ENCODE peak calls at places on chromosomes 4 and X, in nine cellular contexts. S is IMR-90, M is HL-60, X is body of pancreas, U is mammary epithelial cell, F is heart right ventricle, W is left ventricle myocardium inferior, L is PC-9, B is endodermal cell. H is an unnamed sample.

GRCh38 chr4:102809190-102809589 is 18.2 kb downstream of the UBE2D3 start:
- DNase-seq in M (no peak), S (no peak), L (no peak), U (no peak), X (no peak), F (no peak), B (no peak), W (no peak), H (no peak)

GRCh38 chr4:176054942-176055341 is 10.7 kb upstream of the WDR17 start:
- DNase-seq in U (no peak), W (no peak), L (no peak), S (no peak), B (no peak), M (no peak), F (no peak), X (no peak), H (no peak)

GRCh38 chr4:8151165-8151650 is 7.4 kb downstream of the ABLIM2 start:
- DNase-seq in X (no peak), L (no peak), S (no peak), U (no peak), F (no peak), B (peak), M (no peak), W (no peak), H (no peak)

GRCh38 chrX:154412468-154412867 is 1.1 kb downstream of the TAFAZZIN start:
- DNase-seq in F (peak), S (no peak), B (no peak), L (no peak), W (no peak), M (peak), U (no peak), X (no peak), H (no peak)

GRCh38 chrX:123731258-123731986 is 1.4 kb downstream of the THOC2 start:
- DNase-seq in F (no peak), S (peak), M (peak), U (no peak), L (no peak), W (no peak), X (no peak), B (no peak), H (peak)

GRCh38 chr4:6619466-6620255 is 20.8 kb upstream of the MRFAP1 start:
- DNase-seq in B (no peak), W (no peak), M (no peak), X (no peak), S (no peak), L (no peak), F (no peak), U (no peak), H (no peak)

GRCh38 chr4:189840356-189840755 is 100.3 kb upstream of the FRG1 start:
- DNase-seq in W (no peak), L (no peak), F (no peak), S (no peak), B (no peak), X (no peak), U (no peak), M (no peak), H (no peak)

GRCh38 chrX:46912673-46913491 is 661 bp downstream of the JADE3 start:
- DNase-seq in B (peak), W (peak), X (peak), L (peak), U (peak), F (peak), S (peak), M (peak), H (peak)

GRCh38 chrX:100973411-100973810 is 3.9 kb downstream of the ARL13A start:
- DNase-seq in M (no peak), S (peak), B (no peak), W (no peak), X (no peak), F (no peak), L (no peak), U (peak), H (no peak)

GRCh38 chr4:6561173-6561516 is 13.8 kb upstream of the MAN2B2 start:
- DNase-seq in L (no peak), S (no peak), W (no peak), M (peak), F (no peak), B (no peak), X (no peak), U (no peak), H (no peak)

GRCh38 chr4:80011636-80012236 is 61.3 kb downstream of the ANTXR2 start:
- DNase-seq in S (peak), X (no peak), L (no peak), B (no peak), M (no peak), U (no peak), F (no peak), W (no peak), H (no peak)

GRCh38 chrX:134236690-134237362 is at the start of gene CCDC160:
- DNase-seq in W (peak), U (no peak), L (peak), X (peak), B (peak), F (peak), S (no peak), M (no peak), H (peak)

GRCh38 chr4:173325007-173325736 is 9.0 kb downstream of the HMGB2 start:
- DNase-seq in M (no peak), S (no peak), X (no peak), W (no peak), F (no peak), U (no peak), L (no peak), B (no peak), H (no peak)

GRCh38 chr4:570754-571153 is 5.3 kb downstream of the TMEM271 start:
- DNase-seq in M (no peak), L (no peak), U (no peak), B (no peak), W (no peak), S (no peak), X (no peak), F (no peak), H (no peak)

GRCh38 chrX:65601530-65602281 is 65.7 kb upstream of the MSN start:
- DNase-seq in L (no peak), U (peak), S (peak), F (peak), B (no peak), X (peak), W (peak), M (peak), H (peak)

GRCh38 chr4:71333960-71334951 is 4.6 kb upstream of the SLC4A4 start:
- DNase-seq in L (peak), M (no peak), F (no peak), B (no peak), S (peak), W (no peak), U (peak), X (peak), H (no peak)

GRCh38 chr4:166838975-166839614 is 395.2 kb downstream of the SPOCK3 start:
- DNase-seq in F (no peak), M (no peak), X (no peak), W (no peak), L (no peak), U (no peak), S (no peak), B (no peak), H (no peak)

GRCh38 chrX:110204986-110205385 is 112.9 kb downstream of the AMMECR1 start:
- DNase-seq in F (no peak), L (no peak), U (peak), M (no peak), S (peak), W (no peak), B (no peak), X (no peak), H (no peak)

GRCh38 chrX:102129473-102129872 is 4.0 kb downstream of the TCEAL2 start:
- DNase-seq in W (no peak), S (peak), U (no peak), M (no peak), L (no peak), F (no peak), X (no peak), B (no peak), H (no peak)

GRCh38 chrX:2829066-2829430 is 318 bp downstream of the GYG2 start:
- DNase-seq in F (no peak), W (no peak), S (no peak), M (no peak), X (peak), L (no peak), B (peak), U (no peak), H (peak)

GRCh38 chr4:2745981-2746806 is 9.9 kb downstream of the TNIP2 start:
- DNase-seq in U (peak), S (peak), W (peak), F (peak), B (no peak), L (peak), M (no peak), X (no peak), H (no peak)

GRCh38 chrX:50996930-50997329 is 86.4 kb downstream of the BMP15 start:
- DNase-seq in F (no peak), X (no peak), W (no peak), L (no peak), U (no peak), M (no peak), S (no peak), B (peak), H (no peak)

GRCh38 chrX:149683966-149684730 is 27.7 kb upstream of the MAGEA11 start:
- DNase-seq in F (no peak), S (no peak), X (no peak), M (no peak), W (no peak), B (peak), U (no peak), L (no peak), H (no peak)

GRCh38 chr4:53706422-53707032 is 115.2 kb upstream of the LNX1 start:
- DNase-seq in S (peak), F (peak), X (no peak), L (no peak), M (no peak), U (peak), B (peak), W (no peak), H (no peak)

GRCh38 chr4:20043992-20044391 is 207.7 kb upstream of the SLIT2 start:
- DNase-seq in B (no peak), W (no peak), X (no peak), M (no peak), S (no peak), F (no peak), L (no peak), U (no peak), H (no peak)

GRCh38 chrX:20067709-20068315 is 48.9 kb downstream of the MAP7D2 start:
- DNase-seq in X (peak), B (peak), M (peak), W (peak), U (peak), L (peak), F (peak), S (peak), H (peak)

GRCh38 chr4:95107635-95108034 is 349.9 kb downstream of the BMPR1B start:
- DNase-seq in S (peak), X (peak), M (no peak), B (no peak), W (no peak), F (no peak), L (no peak), U (peak), H (no peak)

GRCh38 chr4:124863039-124863545 is 150.6 kb upstream of the ANKRD50 start:
- DNase-seq in U (peak), W (no peak), S (no peak), M (no peak), B (no peak), F (no peak), L (no peak), X (no peak), H (no peak)

GRCh38 chr4:3387943-3388348 is 53.8 kb upstream of the HGFAC start:
- DNase-seq in M (peak), B (peak), L (peak), F (peak), W (peak), X (peak), U (peak), S (peak), H (peak)

GRCh38 chr4:78244691-78245485 is 187.8 kb downstream of the FRAS1 start:
- DNase-seq in W (no peak), X (no peak), S (no peak), M (no peak), L (no peak), B (peak), U (no peak), F (no peak), H (no peak)

GRCh38 chr4:108114503-108114902 is 54.2 kb downstream of the LEF1 start:
- DNase-seq in U (no peak), L (no peak), F (no peak), M (no peak), X (no peak), W (no peak), B (no peak), S (no peak), H (no peak)

GRCh38 chr4:129614581-129614980 is 518.6 kb downstream of the C4orf33 start:
- DNase-seq in F (no peak), W (no peak), M (no peak), L (no peak), X (no peak), B (peak), U (no peak), S (no peak), H (no peak)

GRCh38 chrX:45712067-45712466 is 511.4 kb upstream of the DIPK2B start:
- DNase-seq in S (peak), B (no peak), M (no peak), L (no peak), F (no peak), X (no peak), U (peak), W (no peak), H (no peak)

GRCh38 chr4:9898596-9899345 is 117.3 kb downstream of the DRD5 start:
- DNase-seq in U (peak), L (no peak), S (peak), F (peak), B (peak), W (peak), X (peak), M (peak), H (no peak)

GRCh38 chr4:7894098-7894676 is 45.5 kb downstream of the AFAP1 start:
- DNase-seq in U (peak), X (no peak), L (no peak), B (no peak), F (no peak), S (no peak), W (no peak), M (no peak), H (no peak)

GRCh38 chrX:47164420-47164819 is 19.4 kb downstream of the RBM10 start:
- DNase-seq in X (no peak), U (no peak), L (no peak), F (no peak), B (no peak), W (no peak), M (no peak), S (no peak), H (no peak)

GRCh38 chr4:52658671-52659015 is 458 bp downstream of the USP46 start:
- DNase-seq in U (no peak), B (peak), F (peak), X (peak), L (no peak), W (no peak), M (no peak), S (no peak), H (peak)

GRCh38 chrX:13697440-13697839 is 8.5 kb downstream of the RAB9A start:
- DNase-seq in X (no peak), W (no peak), F (no peak), S (no peak), L (no peak), M (peak), B (no peak), U (no peak), H (no peak)
- H3K27ac ChIP-seq in X (no peak), W (no peak), F (no peak), S (no peak), L (no peak), M (peak), B (no peak), U (no peak), H (no peak)

GRCh38 chr4:48196758-48197504 is 62.9 kb upstream of the TXK start:
- DNase-seq in U (no peak), W (no peak), L (no peak), S (no peak), F (no peak), M (no peak), B (no peak), X (no peak), H (no peak)

GRCh38 chr4:48197643-48198237 is 63.7 kb upstream of the TXK start:
- DNase-seq in U (no peak), F (no peak), S (no peak), L (no peak), M (no peak), X (no peak), W (no peak), B (no peak), H (no peak)

GRCh38 chr4:48194986-48195773 is 61.1 kb upstream of the TXK start:
- DNase-seq in S (peak), M (peak), L (no peak), F (no peak), X (no peak), W (no peak), U (peak), B (no peak), H (no peak)

GRCh38 chr4:48193921-48194320 is 59.9 kb upstream of the TXK start:
- DNase-seq in S (no peak), L (no peak), X (no peak), W (no peak), M (no peak), U (no peak), B (no peak), F (no peak), H (no peak)

GRCh38 chr4:48195853-48196252 is 61.8 kb upstream of the TXK start:
- DNase-seq in F (no peak), W (no peak), X (no peak), B (no peak), U (no peak), M (no peak), L (no peak), S (no peak), H (no peak)
- H3K27ac ChIP-seq in F (no peak), W (no peak), X (no peak), B (no peak), U (no peak), M (peak), L (no peak), S (no peak), H (no peak)

DNA sequence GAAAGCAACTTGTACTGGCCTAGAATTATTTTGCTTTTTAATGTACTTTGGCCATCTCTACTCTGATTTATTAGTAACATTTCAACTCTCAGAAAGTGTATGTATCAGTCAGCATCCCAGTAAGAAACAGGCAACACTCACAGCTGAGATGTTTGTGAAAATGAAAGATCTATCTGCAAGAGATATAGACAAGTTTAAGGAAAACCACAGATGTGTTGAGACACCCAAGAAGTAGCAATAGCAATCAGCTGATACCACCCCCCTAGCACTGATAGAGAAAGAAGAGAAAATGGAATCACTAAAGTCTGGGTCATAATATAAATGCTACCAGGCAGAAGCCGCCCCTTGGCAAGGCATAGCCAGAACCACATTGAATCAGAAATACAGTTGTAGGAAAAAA is 372.0 kb downstream of the ARAP2 start:
- DNase-seq in X (no peak), U (no peak), F (no peak), W (no peak), S (no peak), M (no peak), B (no peak), L (no peak), H (no peak)
- H3K27ac ChIP-seq in X (no peak), U (no peak), F (no peak), W (no peak), S (no peak), M (no peak), B (no peak), L (no peak), H (no peak)

DNA sequence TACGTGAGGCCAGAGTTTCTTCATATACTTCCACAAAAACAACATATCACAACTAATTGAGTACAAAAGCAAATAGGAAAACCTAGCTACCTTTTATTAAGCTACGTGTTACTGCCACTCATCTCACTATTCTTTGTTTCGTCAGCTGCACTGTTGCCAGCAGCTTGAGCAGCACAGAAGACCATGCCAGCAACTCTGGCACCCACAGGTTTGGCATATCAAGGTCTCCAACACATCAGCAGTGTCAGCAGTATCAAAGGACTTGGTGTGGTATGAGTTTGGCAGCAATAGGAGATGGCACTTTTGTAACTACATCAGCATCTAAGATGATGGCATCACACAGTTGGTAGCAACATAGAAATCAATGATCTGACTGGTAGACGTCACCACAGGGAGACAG is 30.7 kb downstream of the CDKL2 start:
- DNase-seq in S (no peak), F (no peak), L (no peak), X (no peak), B (no peak), W (no peak), U (no peak), M (no peak), H (no peak)
- H3K27ac ChIP-seq in S (no peak), F (no peak), L (no peak), X (no peak), B (no peak), W (no peak), U (no peak), M (no peak), H (no peak)

GRCh38 chr4:101346312-101346561 is 1.1 kb downstream of the PPP3CA start:
- DNase-seq in W (no peak), F (peak), L (no peak), B (no peak), S (no peak), M (peak), X (no peak), U (no peak), H (no peak)

GRCh38 chr4:101347267-101347556 is at the start of gene PPP3CA:
- DNase-seq in U (no peak), S (no peak), F (no peak), X (no peak), L (no peak), M (no peak), W (no peak), B (no peak), H (no peak)

GRCh38 chr4:101345596-101346311 is 1.6 kb downstream of the PPP3CA start:
- DNase-seq in W (peak), B (peak), U (peak), F (peak), S (peak), X (peak), M (no peak), L (peak), H (peak)

GRCh38 chr4:101346562-101347266 is 612 bp downstream of the PPP3CA start:
- DNase-seq in B (peak), W (peak), F (peak), M (peak), L (peak), X (peak), S (peak), U (peak), H (peak)

DNA sequence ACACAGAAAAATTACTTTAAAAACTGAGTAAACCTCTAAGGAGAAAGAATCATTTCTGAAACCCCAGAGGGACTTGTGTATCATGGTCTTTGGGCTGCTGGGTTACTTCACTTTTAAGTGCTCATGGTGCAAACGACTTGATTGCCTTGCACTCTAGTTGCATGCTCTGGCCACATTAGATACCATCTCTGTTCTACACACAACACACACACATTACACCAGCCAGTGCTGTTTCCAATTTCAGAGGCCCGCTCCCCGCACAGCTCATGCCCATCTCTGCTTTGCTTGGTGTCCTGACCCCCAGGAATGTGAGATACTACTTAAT is 2.1 kb downstream of the PPP3CA start:
- DNase-seq in U (no peak), M (peak), W (no peak), L (no peak), F (no peak), X (no peak), S (peak), B (no peak), H (no peak)
- H3K27ac ChIP-seq in U (peak), M (peak), W (peak), L (no peak), F (peak), X (no peak), S (peak), B (no peak), H (no peak)

GRCh38 chr4:140645614-140646412 is 77.1 kb upstream of the UCP1 start:
- DNase-seq in U (no peak), M (no peak), B (no peak), S (peak), X (no peak), F (no peak), L (no peak), W (peak), H (peak)
- H3K27ac ChIP-seq in U (no peak), M (no peak), B (no peak), S (no peak), X (no peak), F (no peak), L (no peak), W (no peak), H (no peak)

GRCh38 chr4:81290818-81291217 is 75.8 kb upstream of the PRKG2 start:
- DNase-seq in L (no peak), X (no peak), F (no peak), S (no peak), U (no peak), M (no peak), W (no peak), B (no peak), H (no peak)
- H3K27ac ChIP-seq in L (no peak), X (no peak), F (no peak), S (no peak), U (no peak), M (no peak), W (no peak), B (no peak), H (no peak)

GRCh38 chrX:13152511-13152868 is 108.1 kb upstream of the FAM9C start:
- DNase-seq in U (no peak), X (no peak), M (no peak), W (no peak), F (no peak), B (no peak), L (no peak), S (no peak), H (no peak)
- H3K27ac ChIP-seq in U (no peak), X (no peak), M (no peak), W (peak), F (peak), B (no peak), L (no peak), S (no peak), H (no peak)